ENCODE peak calls at places on chromosomes 3 and 15, in eight cellular contexts. S is HCT116, X is A549, W is GM12878, D is HepG2, V is K562, C is endothelial cell of umbilical vein, F is H1. B is an unnamed sample.

GRCh38 chr3:149288655-149289054 is 44.8 kb downstream of the TM4SF18 start:
- DNase-seq in S (no peak), X (no peak), W (no peak), D (no peak), V (no peak), C (no peak), F (no peak), B (no peak)

GRCh38 chr15:89101302-89102191 is 13.3 kb downstream of the ABHD2 start:
- DNase-seq in S (peak), X (peak), W (no peak), D (peak), V (no peak), C (peak), F (no peak), B (no peak)

GRCh38 chr3:31522152-31522551 is 10.6 kb upstream of the STT3B start:
- DNase-seq in S (no peak), X (no peak), W (no peak), D (no peak), V (no peak), C (no peak), F (no peak), B (peak)

GRCh38 chr15:68849477-68849876 is 28.8 kb upstream of the ANP32A start:
- DNase-seq in S (no peak), X (no peak), W (no peak), D (no peak), V (no peak), C (no peak), F (no peak), B (no peak)

GRCh38 chr15:37253877-37254276 is 153.5 kb upstream of the MEIS2 start:
- DNase-seq in S (no peak), X (no peak), W (no peak), D (no peak), V (no peak), C (no peak), F (no peak), B (no peak)

GRCh38 chr3:23219117-23219516 is 16.0 kb downstream of the UBE2E2 start:
- DNase-seq in S (no peak), X (no peak), W (no peak), D (no peak), V (no peak), C (no peak), F (no peak), B (no peak)

GRCh38 chr3:156899951-156900350 is 73.8 kb downstream of the LEKR1 start:
- DNase-seq in S (no peak), X (no peak), W (no peak), D (peak), V (no peak), C (no peak), F (no peak), B (no peak)

GRCh38 chr15:20346082-20346805 is 195.4 kb downstream of the GOLGA6L6 start:
- DNase-seq in S (no peak), X (peak), W (no peak), D (no peak), V (no peak), C (no peak), F (no peak), B (no peak)

GRCh38 chr15:33402640-33403039 is 91.9 kb downstream of the RYR3 start:
- DNase-seq in S (no peak), X (no peak), W (no peak), D (no peak), V (no peak), C (no peak), F (no peak), B (no peak)

GRCh38 chr15:38455096-38455495 is 1.2 kb downstream of the FAM98B start:
- DNase-seq in S (no peak), X (no peak), W (no peak), D (no peak), V (no peak), C (peak), F (no peak), B (peak)

GRCh38 chr3:51977449-51978142 is 2.7 kb downstream of the ABHD14A start:
- DNase-seq in S (no peak), X (no peak), W (no peak), D (no peak), V (no peak), C (no peak), F (no peak), B (no peak)

GRCh38 chr3:17639765-17640164 is 102.7 kb downstream of the TBC1D5 start:
- DNase-seq in S (peak), X (peak), W (no peak), D (peak), V (no peak), C (no peak), F (no peak), B (peak)

GRCh38 chr15:34323217-34323616 is 14.4 kb downstream of the SLC12A6 start:
- DNase-seq in S (no peak), X (no peak), W (no peak), D (no peak), V (no peak), C (no peak), F (no peak), B (no peak)

GRCh38 chr3:79406175-79406574 is 361.6 kb downstream of the ROBO1 start:
- DNase-seq in S (no peak), X (no peak), W (no peak), D (no peak), V (no peak), C (no peak), F (peak), B (no peak)

GRCh38 chr3:147313513-147313912 is 92.8 kb downstream of the ZIC4 start:
- DNase-seq in S (no peak), X (no peak), W (no peak), D (no peak), V (no peak), C (no peak), F (no peak), B (no peak)

GRCh38 chr3:11126653-11127052 is 27.6 kb upstream of the HRH1 start:
- DNase-seq in S (no peak), X (no peak), W (no peak), D (no peak), V (no peak), C (no peak), F (no peak), B (no peak)

GRCh38 chr3:157447026-157447694 is 10.5 kb downstream of the PTX3 start:
- DNase-seq in S (peak), X (peak), W (no peak), D (no peak), V (no peak), C (peak), F (no peak), B (peak)

GRCh38 chr15:99121207-99121606 is 16.3 kb downstream of the SYNM start:
- DNase-seq in S (no peak), X (no peak), W (no peak), D (no peak), V (no peak), C (no peak), F (no peak), B (no peak)

GRCh38 chr15:90680371-90680935 is 36.7 kb upstream of the BLM start:
- DNase-seq in S (no peak), X (no peak), W (no peak), D (no peak), V (no peak), C (no peak), F (no peak), B (no peak)

GRCh38 chr3:191702121-191702520 is 241.2 kb downstream of the PYDC2 start:
- DNase-seq in S (no peak), X (no peak), W (no peak), D (no peak), V (no peak), C (no peak), F (no peak), B (no peak)

GRCh38 chr3:192812736-192813383 is 85.5 kb upstream of the FGF12 start:
- DNase-seq in S (peak), X (peak), W (no peak), D (peak), V (no peak), C (peak), F (no peak), B (peak)

GRCh38 chr3:129063841-129064482 is 3.4 kb downstream of the GP9 start:
- DNase-seq in S (no peak), X (no peak), W (no peak), D (no peak), V (no peak), C (no peak), F (no peak), B (no peak)

GRCh38 chr3:45640724-45641361 is 46.3 kb downstream of the LIMD1 start:
- DNase-seq in S (no peak), X (no peak), W (no peak), D (no peak), V (no peak), C (no peak), F (no peak), B (no peak)

GRCh38 chr3:172461530-172462138 is 13.4 kb upstream of the GHSR start:
- DNase-seq in S (no peak), X (peak), W (no peak), D (peak), V (peak), C (no peak), F (no peak), B (peak)

GRCh38 chr3:182837855-182838454 is 44.7 kb downstream of the ATP11B start:
- DNase-seq in S (no peak), X (peak), W (no peak), D (peak), V (no peak), C (peak), F (no peak), B (peak)

GRCh38 chr3:9279959-9280358 is 30.5 kb upstream of the SRGAP3 start:
- DNase-seq in S (no peak), X (peak), W (no peak), D (no peak), V (no peak), C (no peak), F (no peak), B (peak)

GRCh38 chr3:23928525-23928924 is 11.6 kb downstream of the RPL15 start:
- DNase-seq in S (no peak), X (peak), W (no peak), D (no peak), V (no peak), C (no peak), F (no peak), B (no peak)

GRCh38 chr3:33115024-33115768 is 1.4 kb downstream of the CRTAP start:
- DNase-seq in S (peak), X (peak), W (no peak), D (no peak), V (peak), C (peak), F (no peak), B (peak)

GRCh38 chr15:68375191-68375631 is 56.8 kb downstream of the ITGA11 start:
- DNase-seq in S (no peak), X (no peak), W (no peak), D (no peak), V (no peak), C (no peak), F (peak), B (no peak)

GRCh38 chr3:147218976-147219375 is 187.4 kb downstream of the ZIC4 start:
- DNase-seq in S (no peak), X (no peak), W (no peak), D (no peak), V (no peak), C (no peak), F (no peak), B (peak)

GRCh38 chr3:143363276-143363675 is 243.7 kb downstream of the CHST2 start:
- DNase-seq in S (no peak), X (no peak), W (no peak), D (no peak), V (no peak), C (no peak), F (no peak), B (peak)

GRCh38 chr15:91491131-91491950 is 362.2 kb upstream of the SLCO3A1 start:
- DNase-seq in S (no peak), X (peak), W (no peak), D (no peak), V (no peak), C (no peak), F (no peak), B (peak)

GRCh38 chr15:52078876-52079700 is 33.5 kb downstream of the BCL2L10 start:
- DNase-seq in S (peak), X (peak), W (no peak), D (peak), V (peak), C (peak), F (peak), B (peak)

GRCh38 chr15:98063871-98064270 is 103.4 kb downstream of the ARRDC4 start:
- DNase-seq in S (no peak), X (no peak), W (no peak), D (no peak), V (no peak), C (no peak), F (no peak), B (no peak)

GRCh38 chr3:31770822-31771326 is 210.2 kb downstream of the OSBPL10 start:
- DNase-seq in S (no peak), X (no peak), W (no peak), D (no peak), V (no peak), C (no peak), F (no peak), B (no peak)

GRCh38 chr15:59283717-59284336 is 77.2 kb downstream of the LDHAL6B start:
- DNase-seq in S (peak), X (peak), W (no peak), D (peak), V (no peak), C (no peak), F (no peak), B (no peak)

GRCh38 chr15:39629376-39629775 is 48.5 kb downstream of the THBS1 start:
- DNase-seq in S (no peak), X (no peak), W (no peak), D (no peak), V (no peak), C (peak), F (no peak), B (peak)

GRCh38 chr15:65393091-65393490 is 15.3 kb upstream of the IGDCC3 start:
- DNase-seq in S (no peak), X (no peak), W (no peak), D (no peak), V (peak), C (no peak), F (no peak), B (no peak)

GRCh38 chr3:82509106-82509842 is 747.8 kb upstream of the GBE1 start:
- DNase-seq in S (no peak), X (no peak), W (no peak), D (no peak), V (no peak), C (no peak), F (no peak), B (no peak)

GRCh38 chr3:126103121-126104027 is 19.4 kb upstream of the SLC41A3 start:
- DNase-seq in S (no peak), X (no peak), W (no peak), D (no peak), V (peak), C (no peak), F (peak), B (peak)

GRCh38 chr3:126102011-126102410 is 18.1 kb upstream of the SLC41A3 start:
- DNase-seq in S (no peak), X (no peak), W (no peak), D (no peak), V (no peak), C (no peak), F (no peak), B (no peak)

GRCh38 chr3:126104028-126104635 is 20.2 kb upstream of the SLC41A3 start:
- DNase-seq in S (no peak), X (no peak), W (no peak), D (no peak), V (no peak), C (no peak), F (no peak), B (no peak)

GRCh38 chr3:126101521-126101982 is 17.6 kb upstream of the SLC41A3 start:
- DNase-seq in S (no peak), X (no peak), W (no peak), D (no peak), V (no peak), C (peak), F (no peak), B (peak)

GRCh38 chr3:126102530-126102951 is 18.6 kb upstream of the SLC41A3 start:
- DNase-seq in S (no peak), X (no peak), W (no peak), D (no peak), V (no peak), C (peak), F (no peak), B (no peak)
- TF ChIP-seq MAX in S (no peak), X (no peak), W (no peak), D (no peak), V (no peak), C (no peak), F (no peak), B (no peak)

GRCh38 chr15:31272558-31273257 is 53.9 kb upstream of the KLF13 start:
- DNase-seq in S (no peak), X (no peak), W (no peak), D (no peak), V (no peak), C (no peak), F (peak), B (peak)

GRCh38 chr15:31270767-31271166 is 55.9 kb upstream of the KLF13 start:
- DNase-seq in S (no peak), X (no peak), W (no peak), D (no peak), V (peak), C (no peak), F (peak), B (peak)

GRCh38 chr15:31271224-31271635 is 55.4 kb upstream of the KLF13 start:
- DNase-seq in S (no peak), X (no peak), W (no peak), D (no peak), V (no peak), C (no peak), F (peak), B (no peak)

GRCh38 chr15:31273258-31273941 is 53.2 kb upstream of the KLF13 start:
- DNase-seq in S (no peak), X (no peak), W (no peak), D (no peak), V (no peak), C (no peak), F (peak), B (peak)

GRCh38 chr15:31271706-31272557 is 54.7 kb upstream of the KLF13 start:
- DNase-seq in S (no peak), X (no peak), W (no peak), D (no peak), V (no peak), C (no peak), F (peak), B (no peak)
- H3K4me3 ChIP-seq in S (no peak), X (no peak), W (no peak), D (no peak), V (no peak), C (no peak), F (no peak), B (no peak)

GRCh38 chr3:177177670-177178295 is 19.5 kb downstream of the TBL1XR1 start:
- DNase-seq in S (no peak), X (no peak), W (no peak), D (no peak), V (peak), C (no peak), F (no peak), B (no peak)
- TF ChIP-seq POLR2A in S (no peak), X (no peak), W (no peak), D (no peak), V (no peak), C (no peak), F (no peak), B (no peak)

DNA sequence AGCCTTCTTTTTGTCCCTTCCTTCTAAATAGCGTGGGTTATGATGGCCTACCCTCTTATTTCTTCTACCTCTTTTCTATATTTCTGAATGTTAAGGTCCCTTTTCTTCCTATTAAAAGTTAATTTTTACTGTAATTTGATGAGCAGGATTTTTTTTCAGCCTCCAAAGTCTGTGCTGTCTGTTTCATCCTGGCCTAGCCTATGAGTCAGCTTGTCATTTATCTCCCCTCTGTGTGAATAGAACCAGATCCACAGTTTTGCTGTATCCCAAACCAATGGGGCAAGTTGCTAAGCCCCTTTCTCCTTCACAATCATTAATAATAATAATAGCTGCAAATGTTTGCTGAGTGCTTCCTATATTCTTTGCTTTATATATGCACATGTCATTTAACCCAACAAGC is 18.1 kb upstream of the C3orf38 start:
- DNase-seq in S (no peak), X (no peak), W (no peak), D (no peak), V (no peak), C (no peak), F (no peak), B (no peak)
- TF ChIP-seq MAX in S (no peak), X (no peak), W (no peak), D (no peak), V (no peak), C (no peak), F (no peak), B (no peak)

GRCh38 chr3:197847866-197848401 is 56.9 kb downstream of the LRCH3 start:
- DNase-seq in S (no peak), X (no peak), W (peak), D (no peak), V (no peak), C (peak), F (no peak), B (peak)
- H3K4me3 ChIP-seq in S (no peak), X (no peak), W (peak), D (no peak), V (no peak), C (no peak), F (no peak), B (no peak)

GRCh38 chr3:132722165-132723023 is at the start of gene NPHP3:
- DNase-seq in S (peak), X (peak), W (peak), D (peak), V (peak), C (peak), F (peak), B (peak)
- TF ChIP-seq POLR2A in S (peak), X (peak), W (peak), D (peak), V (peak), C (peak), F (no peak), B (peak)

GRCh38 chr3:134795776-134796312 is 784 bp downstream of the EPHB1 start:
- DNase-seq in S (no peak), X (peak), W (no peak), D (no peak), V (no peak), C (no peak), F (peak), B (no peak)
- TF ChIP-seq MAX in S (no peak), X (no peak), W (no peak), D (no peak), V (no peak), C (no peak), F (no peak), B (no peak)